ENCODE peak calls at places on chromosomes 7 and 10, in six cellular contexts. W is activated gamma-delta T cell treated with anti-CD3 and anti-CD28 coated beads, Interleukin-2, amount 50 U/mL, for 16 hours; Q is DND-41; Y is stimulated activated CD4-positive, alpha-beta T cell treated with anti-CD3 and anti-CD28 coated beads, Interleukin-4, amount 100 ng/mL, for 24 hours; A is Right ventricle myocardium inferior; D is tibial artery. C is an unnamed sample.

GRCh38 chr10:31677198-31678138 is 251.2 kb downstream of the ARHGAP12 start:
- DNase-seq in A (no peak), W (no peak), D (no peak), Q (no peak), Y (no peak), C (no peak)

GRCh38 chr10:70137927-70138883 is 5.6 kb upstream of the AIFM2 start:
- DNase-seq in D (no peak), Y (no peak), W (no peak), A (no peak), Q (no peak), C (no peak)

GRCh38 chr7:26376208-26376917 is 84.7 kb downstream of the SNX10 start:
- DNase-seq in A (peak), W (no peak), Q (no peak), D (no peak), Y (peak), C (no peak)

GRCh38 chr10:118835682-118836326 is 81.0 kb upstream of the CACUL1 start:
- DNase-seq in A (no peak), D (no peak), Y (no peak), Q (no peak), W (no peak), C (no peak)

GRCh38 chr7:68706291-68706690 is 892.0 kb upstream of the AUTS2 start:
- DNase-seq in Y (no peak), D (no peak), W (no peak), A (no peak), Q (no peak), C (no peak)

GRCh38 chr7:50771120-50772002 is 11.3 kb downstream of the GRB10 start:
- DNase-seq in A (no peak), Q (no peak), W (no peak), D (no peak), Y (no peak), C (no peak)

GRCh38 chr10:3803884-3804741 is 19.1 kb upstream of the KLF6 start:
- DNase-seq in W (peak), D (no peak), Q (peak), Y (peak), A (no peak), C (no peak)

GRCh38 chr10:23172846-23173548 is 19.1 kb upstream of the PTF1A start:
- DNase-seq in D (no peak), W (no peak), A (no peak), Y (no peak), Q (no peak), C (no peak)

GRCh38 chr10:60162631-60163030 is 227.0 kb downstream of the ANK3 start:
- DNase-seq in Y (no peak), W (no peak), Q (no peak), D (no peak), A (no peak), C (no peak)

GRCh38 chr7:149752646-149753045 is 20.7 kb downstream of the ZNF467 start:
- DNase-seq in W (no peak), A (no peak), Q (no peak), Y (no peak), D (no peak), C (no peak)

GRCh38 chr7:99092064-99092720 is 51.7 kb downstream of the SMURF1 start:
- DNase-seq in Q (no peak), A (no peak), W (no peak), D (no peak), Y (no peak), C (no peak)

GRCh38 chr7:91034459-91035368 is 229.5 kb upstream of the FZD1 start:
- DNase-seq in A (peak), D (peak), Y (no peak), Q (peak), W (no peak), C (peak)

GRCh38 chr7:20176552-20177242 is 40.5 kb downstream of the MACC1 start:
- DNase-seq in Q (no peak), A (no peak), Y (no peak), W (no peak), D (no peak), C (no peak)

GRCh38 chr10:60441515-60441914 is 51.8 kb upstream of the ANK3 start:
- DNase-seq in A (no peak), D (no peak), Q (no peak), W (no peak), Y (no peak), C (peak)

GRCh38 chr10:89670926-89671325 is 25.9 kb upstream of the PANK1 start:
- DNase-seq in A (no peak), W (no peak), Y (no peak), D (no peak), Q (no peak), C (no peak)